ENCODE peak calls at places on chromosomes 11 and 22, in seven cellular contexts. L is AG20443; A is NCI-H1930; D is kidney epithelial cell; Z is stimulated activated CD4-positive, alpha-beta T cell treated with anti-CD3 and anti-CD28 coated beads, Interleukin-12 subunit alpha, Interleukin-12 subunit beta, amount 100 ng/mL, for 4 hours; N is K562; J is dorsolateral prefrontal cortex. B is an unnamed sample.

GRCh38 chr11:120660024-120660565 is 148.5 kb downstream of the GRIK4 start:
- DNase-seq in L (peak; percentile 61), A (peak; percentile 2), D (no peak), Z (no peak), N (peak; percentile 75), J (no peak), B (no peak)

GRCh38 chr11:50186146-50186545 is 153.5 kb downstream of the OR4C45 start:
- DNase-seq in L (no peak), A (no peak), D (no peak), Z (no peak), N (no peak), J (no peak), B (no peak)

GRCh38 chr11:40388097-40388818 is 1071.2 kb downstream of the LRRC4C start:
- DNase-seq in L (peak; percentile 9), A (no peak), D (peak; percentile 54), Z (no peak), N (no peak), J (no peak), B (no peak)

GRCh38 chr22:50469377-50470305 is 5.2 kb downstream of the SBF1 start:
- DNase-seq in L (no peak), A (no peak), D (peak; percentile 37), Z (peak; percentile 87), N (peak; percentile 80), J (peak; percentile 39), B (no peak)

GRCh38 chr11:84526250-84526649 is 1100.9 kb downstream of the DLG2 start:
- DNase-seq in L (no peak), A (no peak), D (no peak), Z (no peak), N (no peak), J (no peak), B (no peak)

GRCh38 chr11:132177106-132177505 is 806.7 kb downstream of the NTM start:
- DNase-seq in L (peak; percentile 53), A (no peak), D (peak; percentile 19), Z (no peak), N (no peak), J (no peak), B (no peak)

GRCh38 chr22:50034126-50035081 is 21.8 kb upstream of the IL17REL start:
- DNase-seq in L (no peak), A (no peak), D (no peak), Z (no peak), N (no peak), J (no peak), B (no peak)

GRCh38 chr22:41982886-41983285 is 13.6 kb downstream of the SEPTIN3 start:
- DNase-seq in L (no peak), A (no peak), D (no peak), Z (no peak), N (no peak), J (no peak), B (no peak)

GRCh38 chr11:95728790-95729189 is 60.8 kb downstream of the FAM76B start:
- DNase-seq in L (no peak), A (no peak), D (no peak), Z (no peak), N (no peak), J (no peak), B (no peak)

GRCh38 chr22:36940676-36941075 is 27.2 kb downstream of the CSF2RB start:
- DNase-seq in L (no peak), A (no peak), D (no peak), Z (no peak), N (no peak), J (no peak), B (no peak)

GRCh38 chr22:31241936-31242335 is 29.8 kb downstream of the LIMK2 start:
- DNase-seq in L (peak; percentile 43), A (no peak), D (no peak), Z (no peak), N (no peak), J (no peak), B (no peak)

GRCh38 chr11:111047376-111047775 is 198.1 kb upstream of the POU2AF2 start:
- DNase-seq in L (no peak), A (no peak), D (no peak), Z (no peak), N (no peak), J (no peak), B (no peak)

GRCh38 chr11:69862331-69862761 is 43.1 kb upstream of the FGF3 start:
- DNase-seq in L (no peak), A (no peak), D (no peak), Z (no peak), N (no peak), J (no peak), B (no peak)

GRCh38 chr11:120184371-120184945 is 26.4 kb upstream of the OAF start:
- DNase-seq in L (no peak), A (no peak), D (no peak), Z (no peak), N (no peak), J (no peak), B (no peak)

GRCh38 chr11:9955387-9955786 is 291.5 kb downstream of the SWAP70 start:
- DNase-seq in L (no peak), A (no peak), D (no peak), Z (no peak), N (no peak), J (no peak), B (no peak)

GRCh38 chr11:72553748-72554147 is 119.4 kb upstream of the CLPB start:
- DNase-seq in L (no peak), A (no peak), D (no peak), Z (no peak), N (peak; percentile 28), J (no peak), B (no peak)

GRCh38 chr22:44211946-44212930 is 31.5 kb downstream of the PARVG start:
- DNase-seq in L (peak; percentile 62), A (no peak), D (no peak), Z (no peak), N (no peak), J (peak; percentile 50), B (peak; percentile 33)

GRCh38 chr22:41231369-41231768 is 9.4 kb downstream of the CHADL start:
- DNase-seq in L (no peak), A (no peak), D (no peak), Z (no peak), N (no peak), J (no peak), B (no peak)

GRCh38 chr22:42192547-42192946 is 61.9 kb upstream of the CYP2D6 start:
- DNase-seq in L (no peak), A (no peak), D (no peak), Z (no peak), N (no peak), J (no peak), B (no peak)

GRCh38 chr11:6320411-6321207 is at the start of gene CAVIN3:
- DNase-seq in L (peak; percentile 86), A (no peak), D (no peak), Z (peak; percentile 52), N (no peak), J (no peak), B (no peak)

GRCh38 chr11:8809605-8810272 is 101.2 kb upstream of the AKIP1 start:
- DNase-seq in L (no peak), A (no peak), D (no peak), Z (no peak), N (no peak), J (no peak), B (no peak)

GRCh38 chr11:64723117-64723906 is at the start of gene NRXN2:
- DNase-seq in L (peak; percentile 98), A (peak; percentile 79), D (peak; percentile 26), Z (peak; percentile 83), N (peak; percentile 95), J (peak; percentile 96), B (peak; percentile 99)

GRCh38 chr22:29031236-29031982 is 30.2 kb downstream of the C22orf31 start:
- DNase-seq in L (peak; percentile 91), A (no peak), D (peak; percentile 99), Z (no peak), N (peak; percentile 55), J (peak; percentile 42), B (no peak)

GRCh38 chr22:29194269-29194668 is 11.4 kb upstream of the EMID1 start:
- DNase-seq in L (no peak), A (no peak), D (no peak), Z (no peak), N (peak; percentile 43), J (no peak), B (no peak)

GRCh38 chr11:74570266-74571061 is 21.9 kb upstream of the POLD3 start:
- DNase-seq in L (peak; percentile 77), A (peak; percentile 21), D (no peak), Z (no peak), N (peak; percentile 67), J (no peak), B (peak; percentile 13)

GRCh38 chr11:131671764-131672163 is 301.3 kb downstream of the NTM start:
- DNase-seq in L (no peak), A (no peak), D (no peak), Z (no peak), N (no peak), J (peak; percentile 55), B (no peak)

GRCh38 chr11:103433380-103433779 is 324.2 kb downstream of the DYNC2H1 start:
- DNase-seq in L (peak; percentile 70), A (no peak), D (peak; percentile 35), Z (no peak), N (no peak), J (no peak), B (no peak)

GRCh38 chr11:68693484-68693882 is 9.1 kb downstream of the GAL start:
- DNase-seq in L (no peak), A (no peak), D (no peak), Z (no peak), N (no peak), J (no peak), B (no peak)

GRCh38 chr11:126282742-126283591 is at the start of gene TIRAP:
- DNase-seq in L (peak; percentile 85), A (peak; percentile 6), D (no peak), Z (peak; percentile 53), N (peak; percentile 80), J (peak; percentile 64), B (peak; percentile 66)

GRCh38 chr11:58444285-58444684 is 2.2 kb upstream of the OR5B12 start:
- DNase-seq in L (no peak), A (no peak), D (no peak), Z (no peak), N (no peak), J (no peak), B (no peak)

GRCh38 chr11:75834728-75835127 is 19.7 kb downstream of the UVRAG start:
- DNase-seq in L (no peak), A (no peak), D (no peak), Z (no peak), N (no peak), J (no peak), B (no peak)

GRCh38 chr11:111450480-111451320 is 61.5 kb downstream of the BTG4 start:
- DNase-seq in L (peak; percentile 7), A (no peak), D (no peak), Z (no peak), N (no peak), J (no peak), B (no peak)

GRCh38 chr11:85809191-85809590 is 1.8 kb downstream of the SYTL2 start:
- DNase-seq in L (no peak), A (no peak), D (no peak), Z (no peak), N (no peak), J (no peak), B (no peak)

B was measured in frontal cortex.